ENCODE peak calls at places on chromosomes 1 and 21, in ten cellular contexts. X, O, W, T, A, S, Y, F, D and Z are unnamed samples.

GRCh38 chr1:33370286-33370685 is 49.4 kb upstream of the A3GALT2 start:
- DNase-seq in X (no peak), O (no peak), W (no peak), T (no peak), A (no peak), S (peak), Y (no peak), F (no peak), D (peak), Z (no peak)

GRCh38 chr1:64212023-64212422 is 8.6 kb downstream of the UBE2U start:
- DNase-seq in X (peak), O (no peak), W (no peak), T (no peak), A (peak), S (peak), Y (no peak), F (no peak), D (no peak), Z (no peak)

GRCh38 chr1:29974345-29974744 is 738.0 kb downstream of the PTPRU start:
- DNase-seq in X (peak), O (no peak), W (no peak), T (no peak), A (peak), S (peak), Y (no peak), F (no peak), D (no peak), Z (no peak)

GRCh38 chr1:98304888-98305287 is 356.6 kb upstream of the SNX7 start:
- DNase-seq in X (no peak), O (no peak), W (no peak), T (no peak), A (no peak), S (no peak), Y (no peak), F (no peak), D (no peak), Z (no peak)

GRCh38 chr1:213446496-213446895 is 395.5 kb downstream of the RPS6KC1 start:
- DNase-seq in X (no peak), O (no peak), W (no peak), T (no peak), A (no peak), S (no peak), Y (no peak), F (no peak), D (no peak), Z (no peak)

GRCh38 chr1:43719063-43719462 is 11.7 kb downstream of the ST3GAL3 start:
- DNase-seq in X (no peak), O (no peak), W (no peak), T (no peak), A (no peak), S (peak), Y (no peak), F (no peak), D (no peak), Z (no peak)

GRCh38 chr1:5601516-5601915 is 390.7 kb downstream of the NPHP4 start:
- DNase-seq in X (no peak), O (peak), W (no peak), T (no peak), A (no peak), S (no peak), Y (no peak), F (no peak), D (no peak), Z (no peak)

GRCh38 chr1:205009666-205010065 is 33.3 kb upstream of the CNTN2 start:
- DNase-seq in X (no peak), O (no peak), W (no peak), T (no peak), A (no peak), S (no peak), Y (no peak), F (no peak), D (no peak), Z (no peak)

GRCh38 chr1:90579212-90579802 is 137.8 kb downstream of the BARHL2 start:
- DNase-seq in X (peak), O (no peak), W (no peak), T (no peak), A (peak), S (peak), Y (peak), F (no peak), D (no peak), Z (no peak)

GRCh38 chr1:6359568-6360496 is 33.7 kb downstream of the ACOT7 start:
- DNase-seq in X (peak), O (peak), W (peak), T (peak), A (peak), S (peak), Y (peak), F (peak), D (peak), Z (no peak)

GRCh38 chr1:54016343-54017282 is 1.4 kb downstream of the LDLRAD1 start:
- DNase-seq in X (peak), O (peak), W (peak), T (peak), A (peak), S (peak), Y (no peak), F (peak), D (no peak), Z (no peak)

GRCh38 chr1:221150996-221151395 is 271.8 kb downstream of the HLX start:
- DNase-seq in X (no peak), O (no peak), W (no peak), T (no peak), A (no peak), S (peak), Y (no peak), F (no peak), D (no peak), Z (no peak)

GRCh38 chr21:36321325-36322082 is 1.5 kb downstream of the MORC3 start:
- DNase-seq in X (peak), O (no peak), W (no peak), T (no peak), A (peak), S (peak), Y (peak), F (no peak), D (no peak), Z (no peak)

GRCh38 chr1:42576935-42577334 is 81.3 kb upstream of the PPIH start:
- DNase-seq in X (no peak), O (no peak), W (no peak), T (no peak), A (no peak), S (no peak), Y (no peak), F (no peak), D (no peak), Z (no peak)

GRCh38 chr1:218209351-218209861 is 75.7 kb upstream of the RRP15 start:
- DNase-seq in X (peak), O (no peak), W (no peak), T (no peak), A (peak), S (peak), Y (no peak), F (no peak), D (no peak), Z (no peak)

GRCh38 chr1:88684482-88685238 is 587 bp downstream of the PKN2 start:
- DNase-seq in X (peak), O (peak), W (peak), T (peak), A (peak), S (peak), Y (peak), F (peak), D (peak), Z (peak)

DNA sequence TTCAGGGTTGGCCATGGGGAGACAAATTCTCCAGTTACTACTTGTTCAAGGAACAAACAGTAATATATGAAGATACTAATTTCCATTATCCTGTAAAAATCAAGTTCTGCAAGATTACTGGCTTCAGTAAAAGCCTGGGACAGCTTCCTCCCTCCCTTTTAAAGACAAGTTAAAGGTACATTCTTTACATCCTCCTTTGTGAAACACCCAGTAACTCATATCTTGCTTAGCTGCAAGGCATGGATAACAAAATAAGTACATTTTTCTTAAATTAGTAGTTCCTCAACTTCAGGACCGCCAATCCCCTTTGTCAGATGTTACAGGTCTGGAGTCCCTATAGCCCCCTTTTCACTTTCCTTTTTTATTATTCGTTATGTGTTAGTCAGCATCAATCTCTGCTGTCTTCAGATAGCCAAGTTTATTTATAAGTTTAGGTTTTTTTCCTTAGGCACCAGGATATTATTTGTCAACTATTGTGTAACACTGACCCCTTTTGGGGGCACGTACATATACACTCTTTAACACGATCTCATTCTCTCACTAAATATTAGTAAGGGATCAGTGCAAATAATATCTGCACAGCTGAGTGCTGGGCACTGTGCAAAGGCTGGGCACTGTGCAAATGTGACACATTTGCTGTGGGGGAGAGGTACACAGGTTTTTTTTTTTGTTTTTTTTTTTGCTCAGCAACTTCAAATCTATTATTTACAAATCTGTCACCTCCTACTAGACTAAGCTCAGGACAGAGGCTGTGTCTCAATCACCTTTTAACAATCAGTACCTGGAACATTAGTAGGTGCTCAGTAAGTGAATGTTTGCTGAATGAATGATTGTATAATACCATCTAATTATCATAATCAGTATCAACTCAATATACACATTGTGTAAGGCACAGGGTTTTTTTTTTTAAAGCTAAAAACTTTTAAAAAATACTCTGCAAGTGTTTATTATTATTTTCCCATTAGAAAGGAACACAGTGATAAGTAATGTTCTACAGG is 9.6 kb downstream of the ERRFI1 start:
- DNase-seq in X (no peak), O (no peak), W (no peak), T (no peak), A (no peak), S (peak), Y (no peak), F (no peak), D (no peak), Z (no peak)
- TF ChIP-seq CTCF in X (no peak), O (no peak), W (peak), T (no peak), A (no peak), S (no peak), Y (no peak), F (no peak), D (peak), Z (no peak)

GRCh38 chr1:201928266-201928665 is 18.1 kb downstream of the LMOD1 start:
- DNase-seq in X (no peak), O (no peak), W (no peak), T (no peak), A (no peak), S (no peak), Y (peak), F (no peak), D (no peak), Z (no peak)
- H3K27ac ChIP-seq in X (no peak), O (no peak), W (no peak), T (no peak), A (no peak), S (no peak), Y (peak), F (no peak), D (no peak), Z (peak)

GRCh38 chr1:212289262-212290077 is 4.3 kb downstream of the PPP2R5A start:
- DNase-seq in X (no peak), O (no peak), W (no peak), T (no peak), A (no peak), S (no peak), Y (no peak), F (no peak), D (no peak), Z (no peak)

GRCh38 chr1:212286437-212287131 is 1.4 kb downstream of the PPP2R5A start:
- DNase-seq in X (peak), O (peak), W (no peak), T (no peak), A (no peak), S (peak), Y (peak), F (no peak), D (no peak), Z (peak)

GRCh38 chr1:212285685-212286436 is 651 bp downstream of the PPP2R5A start:
- DNase-seq in X (peak), O (peak), W (peak), T (peak), A (peak), S (peak), Y (peak), F (peak), D (peak), Z (peak)

GRCh38 chr1:212288614-212289013 is 3.4 kb downstream of the PPP2R5A start:
- DNase-seq in X (no peak), O (no peak), W (no peak), T (no peak), A (peak), S (peak), Y (no peak), F (no peak), D (no peak), Z (no peak)

GRCh38 chr1:212287261-212287895 is 2.2 kb downstream of the PPP2R5A start:
- DNase-seq in X (no peak), O (peak), W (no peak), T (no peak), A (no peak), S (no peak), Y (no peak), F (no peak), D (no peak), Z (no peak)
- H3K4me3 ChIP-seq in X (peak), O (peak), W (peak), T (peak), A (peak), S (peak), Y (peak), F (peak), D (peak), Z (peak)

DNA sequence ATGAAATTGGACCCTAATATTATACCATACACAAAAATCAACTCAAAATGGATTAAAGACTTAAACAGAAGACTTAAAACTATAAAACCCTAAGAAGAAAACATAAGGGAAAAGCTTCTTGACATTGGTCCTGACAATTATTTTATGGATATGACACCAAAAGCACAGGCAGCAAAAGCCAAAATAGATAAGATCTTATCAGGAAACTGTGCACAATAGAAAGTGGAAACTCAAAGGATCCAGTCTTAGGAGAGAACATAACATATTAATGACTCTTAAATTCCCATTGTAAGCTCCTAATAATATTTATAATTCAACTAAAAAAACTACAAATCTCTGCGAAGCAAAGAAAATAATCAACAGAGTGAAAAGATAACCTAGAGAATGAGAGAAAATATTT is 39.8 kb downstream of the RGS13 start:
- DNase-seq in X (no peak), O (no peak), W (no peak), T (no peak), A (no peak), S (no peak), Y (no peak), F (no peak), D (no peak), Z (no peak)
- TF ChIP-seq CTCF in X (no peak), O (no peak), W (no peak), T (no peak), A (no peak), S (no peak), Y (no peak), F (no peak), D (no peak), Z (no peak)